ENCODE peak calls at places on chromosomes 12 and 14, in eight cellular contexts. Q is A549, E is testis, M is sigmoid colon, N is heart left ventricle, D is IMR-90, B is tibial nerve, P is transverse colon. Y is an unnamed sample. For H3K4me1, the result is how much of the 10 kb centered on the place peaks cover.

GRCh38 chr14:61461808-61462275 is 140.5 kb downstream of the PRKCH start:
- DNase-seq in Q (peak), E (peak), M (no peak), N (no peak), D (peak), B (no peak), P (no peak), Y (no peak)

GRCh38 chr14:93655078-93655750 is 133.1 kb downstream of the PRIMA1 start:
- DNase-seq in Q (peak), E (peak), M (no peak), N (no peak), D (peak), B (no peak), P (no peak), Y (peak)

GRCh38 chr14:58977366-58977765 is 211.1 kb upstream of the DAAM1 start:
- DNase-seq in Q (no peak), E (no peak), M (no peak), N (no peak), D (peak), B (no peak), P (no peak), Y (no peak)

GRCh38 chr14:91509083-91509877 is 830 bp downstream of the PPP4R3A start:
- DNase-seq in Q (peak), E (peak), M (peak), N (peak), D (no peak), B (no peak), P (peak), Y (peak)

GRCh38 chr12:112559784-112560183 is 141.0 kb downstream of the PTPN11 start:
- DNase-seq in Q (no peak), E (no peak), M (no peak), N (no peak), D (peak), B (no peak), P (no peak), Y (no peak)

GRCh38 chr12:80862606-80863005 is 75.1 kb downstream of the LIN7A start:
- DNase-seq in Q (no peak), E (no peak), M (no peak), N (no peak), D (peak), B (no peak), P (no peak), Y (no peak)

GRCh38 chr12:4324366-4324765 is 3.4 kb downstream of the TIGAR start:
- DNase-seq in Q (no peak), E (peak), M (no peak), N (no peak), D (no peak), B (no peak), P (no peak), Y (no peak)

GRCh38 chr12:119666900-119667576 is 895 bp upstream of the PRKAB1 start:
- DNase-seq in Q (no peak), E (no peak), M (no peak), N (no peak), D (no peak), B (no peak), P (no peak), Y (no peak)

DNA sequence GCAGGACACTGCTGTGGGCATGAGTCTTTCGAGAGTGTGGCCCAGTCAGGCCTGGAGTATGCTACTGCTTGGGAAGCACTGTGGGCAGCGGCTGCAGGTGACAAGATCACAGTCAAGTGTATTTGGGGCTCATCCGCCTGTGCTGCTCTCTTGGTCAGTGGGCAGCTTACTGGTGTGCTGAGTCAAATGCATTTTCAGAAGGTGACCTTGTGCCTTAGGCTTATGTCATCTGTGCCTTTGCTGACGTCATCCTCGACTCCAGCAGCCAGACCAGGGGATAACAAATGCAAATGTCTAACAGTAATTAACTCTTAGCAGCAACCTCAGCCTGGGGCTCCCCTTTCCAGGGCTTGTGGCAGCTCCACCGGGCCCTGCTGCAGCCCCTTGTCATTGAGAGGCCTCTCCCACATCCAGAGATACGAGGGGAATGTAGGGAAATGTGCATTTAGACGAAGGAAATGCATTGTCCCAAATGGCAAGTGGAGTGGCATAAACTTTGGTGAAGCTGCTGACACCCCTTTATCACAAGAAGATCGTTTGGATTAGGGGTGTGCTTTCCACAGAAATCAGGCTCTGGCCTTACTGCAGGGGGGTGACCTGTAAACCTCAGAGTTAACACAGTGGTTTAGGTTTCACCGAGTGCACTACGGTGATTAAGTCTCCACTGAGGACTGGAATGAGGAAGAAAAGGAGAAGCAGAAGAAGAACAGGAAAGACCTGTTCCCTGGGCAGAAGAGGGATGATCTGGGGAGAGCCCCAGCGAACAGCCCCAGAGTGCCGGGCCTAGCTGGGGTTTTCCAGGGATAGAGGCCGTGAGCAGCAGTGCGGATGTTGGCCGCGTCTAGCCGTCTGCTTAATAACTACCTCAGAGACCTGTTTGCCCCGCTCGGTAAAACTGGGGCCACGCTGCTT is 39.7 kb downstream of the PSMA6 start:
- DNase-seq in Q (no peak), E (no peak), M (no peak), N (no peak), D (peak), B (no peak), P (peak), Y (peak)
- H3K4me1 ChIP-seq in Q (half or more), E (under half), M (under half), N (under half), D (under half), B (half or more), P (half or more), Y (half or more)

GRCh38 chr12:6226002-6226700 is 26.0 kb downstream of the CD9 start:
- DNase-seq in Q (no peak), E (peak), M (peak), N (peak), D (peak), B (peak), P (peak), Y (no peak)
- TF ChIP-seq POLR2A in Q (no peak), E (no peak), M (no peak), N (peak), D (no peak), B (peak), P (no peak), Y (no peak)

DNA sequence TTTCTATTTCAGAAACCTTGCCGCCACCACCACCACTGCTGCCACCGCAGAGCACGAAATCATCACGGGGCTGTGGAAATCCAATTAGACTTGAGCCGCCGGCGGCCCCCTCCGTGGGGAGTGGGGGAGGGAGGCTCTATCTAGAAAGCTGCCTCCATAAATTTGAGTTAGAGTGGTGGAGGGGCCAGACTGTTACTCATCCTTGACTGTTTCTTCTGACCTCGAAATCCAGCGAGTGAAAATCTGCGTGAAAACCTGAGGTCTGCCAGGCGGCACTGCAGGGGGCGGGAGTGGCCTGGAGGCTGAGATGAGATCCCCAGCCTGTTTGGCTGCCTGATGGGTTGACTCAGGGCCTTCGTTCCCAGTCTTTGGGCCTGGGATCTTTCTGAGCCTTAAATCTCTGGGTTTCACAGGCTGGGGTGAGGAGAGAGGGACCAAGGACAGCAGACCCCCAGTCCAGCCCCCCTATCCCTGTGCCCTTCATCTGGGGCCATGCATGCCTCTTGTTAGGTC is 29.9 kb downstream of the TSPAN9 start:
- DNase-seq in Q (no peak), E (no peak), M (no peak), N (no peak), D (peak), B (no peak), P (no peak), Y (peak)
- H3K4me1 ChIP-seq in Q (under half), E (under half), M (under half), N (under half), D (under half), B (half or more), P (under half), Y (under half)

DNA sequence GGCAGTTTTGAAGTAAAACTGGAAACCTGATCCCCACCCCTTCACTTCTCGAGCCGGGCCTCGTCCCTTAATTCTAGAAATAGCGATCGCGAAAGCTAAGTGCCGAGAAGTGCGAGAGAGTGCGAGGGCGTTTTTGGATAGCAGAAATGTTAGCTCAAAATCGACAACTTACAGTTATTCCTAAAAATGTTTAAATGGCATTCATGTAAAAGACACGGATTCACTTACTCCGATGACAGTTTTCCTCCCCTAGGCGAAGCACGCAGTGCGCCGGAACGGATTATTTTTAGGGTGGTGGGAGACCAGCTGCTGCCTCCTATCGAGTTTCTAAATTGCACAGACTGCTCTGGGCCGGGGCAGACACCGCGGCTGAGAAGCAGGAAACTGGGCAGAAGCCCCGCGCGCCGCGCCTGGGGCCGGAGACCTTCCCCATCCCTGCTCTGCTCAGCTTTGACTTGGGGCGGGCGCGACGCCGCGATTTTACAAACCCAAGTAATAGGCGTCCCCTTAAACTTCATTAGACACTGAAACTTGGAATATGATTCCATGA is at the start of gene ABCC9:
- DNase-seq in Q (no peak), E (peak), M (peak), N (peak), D (peak), B (peak), P (peak), Y (no peak)
- TF ChIP-seq POLR2A in Q (no peak), E (no peak), M (peak), N (peak), D (no peak), B (no peak), P (no peak), Y (no peak)

DNA sequence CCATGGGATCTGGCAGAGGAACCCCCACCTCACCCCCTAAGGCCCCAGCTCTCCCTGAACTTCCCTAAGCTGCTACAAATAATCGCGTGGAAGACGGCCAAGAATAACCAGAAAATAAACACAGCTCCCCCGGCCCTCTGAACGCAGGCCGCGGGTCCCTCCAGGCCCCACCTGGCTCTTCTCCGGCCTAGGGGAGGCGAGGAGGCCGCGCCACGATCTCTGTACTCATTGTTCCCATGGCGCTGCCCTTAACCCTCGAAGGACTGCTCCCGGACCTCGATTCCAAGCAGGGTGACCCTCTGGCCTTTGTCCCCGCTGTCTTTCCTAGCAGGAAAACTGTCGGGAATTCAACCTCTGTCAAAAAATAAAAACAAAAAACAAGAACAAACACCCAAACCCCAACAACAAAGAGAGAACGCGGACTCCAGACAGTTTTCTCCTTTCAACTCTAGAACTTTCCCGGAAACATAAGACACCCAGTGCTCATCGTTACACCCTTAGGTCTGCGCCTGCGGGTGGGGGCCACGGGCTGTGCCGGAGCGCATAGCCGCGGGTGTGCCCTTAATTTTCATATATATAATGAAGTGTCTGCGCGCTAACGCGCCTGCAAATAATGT is 34.0 kb upstream of the TBX5 start:
- DNase-seq in Q (no peak), E (no peak), M (no peak), N (no peak), D (no peak), B (no peak), P (no peak), Y (no peak)
- H3K4me1 ChIP-seq in Q (under half), E (under half), M (under half), N (under half), D (under half), B (under half), P (under half), Y (under half)

DNA sequence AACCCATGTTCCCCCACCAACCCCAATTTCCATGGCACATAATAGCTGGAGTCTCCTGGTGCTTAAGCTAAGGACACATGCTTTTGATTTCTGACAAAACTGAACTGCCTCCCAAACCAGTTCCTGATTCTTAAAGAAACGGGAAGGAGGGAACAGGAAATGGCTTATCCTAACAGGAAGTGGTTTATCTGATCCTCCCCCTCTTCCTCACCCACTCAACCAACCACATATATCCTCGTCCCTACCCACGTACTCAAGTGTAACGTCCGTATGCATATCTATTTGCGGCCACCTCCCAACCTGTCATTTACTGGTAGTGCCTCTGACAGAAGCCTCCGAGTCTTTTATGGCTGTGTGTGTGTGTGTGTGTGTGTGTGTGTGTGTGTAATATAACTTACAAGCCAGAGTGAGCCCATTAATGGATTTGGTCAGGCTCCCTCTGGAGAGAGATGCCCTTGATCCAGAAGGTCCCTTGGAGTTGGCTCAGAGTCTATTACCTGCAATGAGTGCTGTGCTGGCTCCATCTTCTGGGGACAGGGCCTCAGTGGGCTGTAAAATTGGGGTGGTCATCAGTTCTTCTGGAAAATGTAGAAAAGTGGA is 7.7 kb downstream of the DAZAP2 start:
- DNase-seq in Q (no peak), E (no peak), M (no peak), N (no peak), D (peak), B (no peak), P (peak), Y (peak)
- TF ChIP-seq POLR2A in Q (no peak), E (no peak), M (no peak), N (no peak), D (peak), B (no peak), P (no peak), Y (no peak)